ENCODE peak calls at places on chromosomes 4 and X, in five cellular contexts. One of them, this sample, is unnamed.

GRCh38 chr4:70927502-70928139 is 25.5 kb downstream of the MOB1B start:
- DNase-seq in fibroblast of lung: no peak
- DNase-seq in T-helper 2 cell: no peak
- DNase-seq in RPMI7951: no peak
- DNase-seq in HFFc6: no peak
- DNase-seq in this sample: no peak

GRCh38 chr4:77795339-77795738 is 23.8 kb downstream of the CNOT6L start:
- DNase-seq in RPMI7951: no peak
- DNase-seq in fibroblast of lung: no peak
- DNase-seq in HFFc6: no peak
- DNase-seq in T-helper 2 cell: no peak
- DNase-seq in this sample: no peak

GRCh38 chr4:61400446-61400845 is 200.3 kb downstream of the ADGRL3 start:
- DNase-seq in T-helper 2 cell: no peak
- DNase-seq in RPMI7951: peak
- DNase-seq in HFFc6: no peak
- DNase-seq in fibroblast of lung: no peak
- DNase-seq in this sample: no peak

GRCh38 chr4:82555279-82555678 is 6.5 kb downstream of the TMEM150C start:
- DNase-seq in HFFc6: no peak
- DNase-seq in T-helper 2 cell: no peak
- DNase-seq in RPMI7951: peak
- DNase-seq in fibroblast of lung: no peak
- DNase-seq in this sample: no peak

GRCh38 chr4:41644288-41644914 is 104.1 kb downstream of the PHOX2B start:
- DNase-seq in HFFc6: no peak
- DNase-seq in T-helper 2 cell: no peak
- DNase-seq in RPMI7951: peak
- DNase-seq in fibroblast of lung: peak
- DNase-seq in this sample: no peak

GRCh38 chr4:187127456-187127855 is 403.8 kb upstream of the FAT1 start:
- DNase-seq in T-helper 2 cell: no peak
- DNase-seq in HFFc6: no peak
- DNase-seq in RPMI7951: peak
- DNase-seq in fibroblast of lung: no peak
- DNase-seq in this sample: no peak

GRCh38 chrX:150165776-150166610 is 197.1 kb upstream of the MAMLD1 start:
- DNase-seq in fibroblast of lung: no peak
- DNase-seq in T-helper 2 cell: no peak
- DNase-seq in HFFc6: no peak
- DNase-seq in RPMI7951: no peak
- DNase-seq in this sample: no peak

GRCh38 chr4:159685406-159686092 is 582.7 kb downstream of the RAPGEF2 start:
- DNase-seq in T-helper 2 cell: no peak
- DNase-seq in fibroblast of lung: no peak
- DNase-seq in HFFc6: no peak
- DNase-seq in RPMI7951: no peak
- DNase-seq in this sample: no peak

GRCh38 chr4:24565054-24565453 is 19.3 kb downstream of the DHX15 start:
- DNase-seq in RPMI7951: no peak
- DNase-seq in T-helper 2 cell: no peak
- DNase-seq in HFFc6: no peak
- DNase-seq in fibroblast of lung: no peak
- DNase-seq in this sample: no peak

GRCh38 chr4:56551516-56551915 is 45.9 kb downstream of the ARL9 start:
- DNase-seq in RPMI7951: no peak
- DNase-seq in HFFc6: no peak
- DNase-seq in T-helper 2 cell: no peak
- DNase-seq in fibroblast of lung: no peak
- DNase-seq in this sample: no peak

GRCh38 chr4:128565565-128566186 is 243.8 kb upstream of the JADE1 start:
- DNase-seq in fibroblast of lung: peak
- DNase-seq in HFFc6: no peak
- DNase-seq in RPMI7951: no peak
- DNase-seq in T-helper 2 cell: no peak
- DNase-seq in this sample: no peak

GRCh38 chrX:31036895-31037294 is 34.9 kb downstream of the FTHL17 start:
- DNase-seq in T-helper 2 cell: no peak
- DNase-seq in RPMI7951: peak
- DNase-seq in fibroblast of lung: peak
- DNase-seq in HFFc6: peak
- DNase-seq in this sample: peak

GRCh38 chrX:16528620-16529019 is 121.3 kb upstream of the S100G start:
- DNase-seq in fibroblast of lung: no peak
- DNase-seq in HFFc6: no peak
- DNase-seq in RPMI7951: no peak
- DNase-seq in T-helper 2 cell: no peak
- DNase-seq in this sample: no peak

GRCh38 chr4:108385076-108385475 is 216.3 kb upstream of the LEF1 start:
- DNase-seq in RPMI7951: peak
- DNase-seq in T-helper 2 cell: no peak
- DNase-seq in HFFc6: no peak
- DNase-seq in fibroblast of lung: no peak
- DNase-seq in this sample: peak

GRCh38 chr4:102994803-102995202 is 24.7 kb downstream of the SLC9B1 start:
- DNase-seq in RPMI7951: no peak
- DNase-seq in HFFc6: no peak
- DNase-seq in fibroblast of lung: no peak
- DNase-seq in T-helper 2 cell: no peak
- DNase-seq in this sample: no peak

GRCh38 chr4:102641796-102642195 is 119.0 kb downstream of the MANBA start:
- DNase-seq in T-helper 2 cell: no peak
- DNase-seq in HFFc6: no peak
- DNase-seq in RPMI7951: peak
- DNase-seq in fibroblast of lung: no peak
- DNase-seq in this sample: no peak

GRCh38 chrX:12975999-12976558 is 1.2 kb downstream of the TMSB4X start:
- DNase-seq in T-helper 2 cell: no peak
- DNase-seq in HFFc6: no peak
- DNase-seq in fibroblast of lung: peak
- DNase-seq in RPMI7951: peak
- DNase-seq in this sample: peak

GRCh38 chrX:91414710-91415109 is 19.9 kb upstream of the PABPC5 start:
- DNase-seq in T-helper 2 cell: no peak
- DNase-seq in HFFc6: no peak
- DNase-seq in RPMI7951: no peak
- DNase-seq in fibroblast of lung: peak
- DNase-seq in this sample: no peak

GRCh38 chr4:158090323-158090722 is 82.5 kb downstream of the GASK1B start:
- DNase-seq in fibroblast of lung: peak
- DNase-seq in HFFc6: no peak
- DNase-seq in T-helper 2 cell: no peak
- DNase-seq in RPMI7951: no peak
- DNase-seq in this sample: no peak

GRCh38 chr4:101074326-101074725 is 273.0 kb downstream of the PPP3CA start:
- DNase-seq in RPMI7951: no peak
- DNase-seq in HFFc6: no peak
- DNase-seq in T-helper 2 cell: no peak
- DNase-seq in fibroblast of lung: peak
- DNase-seq in this sample: no peak

GRCh38 chr4:25351777-25352421 is 25.2 kb upstream of the ANAPC4 start:
- DNase-seq in RPMI7951: peak
- DNase-seq in fibroblast of lung: no peak
- DNase-seq in T-helper 2 cell: no peak
- DNase-seq in HFFc6: peak
- DNase-seq in this sample: peak

GRCh38 chr4:154189346-154189745 is 302.3 kb downstream of the DCHS2 start:
- DNase-seq in HFFc6: no peak
- DNase-seq in RPMI7951: peak
- DNase-seq in fibroblast of lung: no peak
- DNase-seq in T-helper 2 cell: no peak
- DNase-seq in this sample: peak

GRCh38 chrX:63050225-63050624 is 300.9 kb downstream of the SPIN4 start:
- DNase-seq in HFFc6: no peak
- DNase-seq in RPMI7951: no peak
- DNase-seq in T-helper 2 cell: no peak
- DNase-seq in fibroblast of lung: no peak
- DNase-seq in this sample: no peak

GRCh38 chrX:101219840-101220191 is 230 bp downstream of the DRP2 start:
- DNase-seq in T-helper 2 cell: no peak
- DNase-seq in RPMI7951: peak
- DNase-seq in HFFc6: peak
- DNase-seq in fibroblast of lung: peak
- DNase-seq in this sample: no peak

GRCh38 chr4:99324978-99325377 is 3.8 kb upstream of the ADH1B start:
- DNase-seq in RPMI7951: peak
- DNase-seq in fibroblast of lung: peak
- DNase-seq in HFFc6: peak
- DNase-seq in T-helper 2 cell: no peak
- DNase-seq in this sample: no peak

GRCh38 chrX:118211891-118212816 is 95.5 kb upstream of the KLHL13 start:
- DNase-seq in fibroblast of lung: no peak
- DNase-seq in HFFc6: no peak
- DNase-seq in T-helper 2 cell: no peak
- DNase-seq in RPMI7951: no peak
- DNase-seq in this sample: no peak

GRCh38 chrX:78024349-78025108 is 55.1 kb upstream of the PGAM4 start:
- DNase-seq in HFFc6: peak
- DNase-seq in fibroblast of lung: peak
- DNase-seq in RPMI7951: peak
- DNase-seq in T-helper 2 cell: no peak
- DNase-seq in this sample: no peak

GRCh38 chr4:76758290-76758882 is 139.6 kb downstream of the SOWAHB start:
- DNase-seq in RPMI7951: peak
- DNase-seq in fibroblast of lung: peak
- DNase-seq in T-helper 2 cell: no peak
- DNase-seq in HFFc6: peak
- DNase-seq in this sample: peak

GRCh38 chr4:86181585-86181984 is 178.3 kb downstream of the MAPK10 start:
- DNase-seq in fibroblast of lung: no peak
- DNase-seq in RPMI7951: peak
- DNase-seq in T-helper 2 cell: no peak
- DNase-seq in HFFc6: no peak
- DNase-seq in this sample: peak

GRCh38 chr4:98653006-98653405 is 5.4 kb downstream of the TSPAN5 start:
- DNase-seq in RPMI7951: peak
- DNase-seq in HFFc6: peak
- DNase-seq in fibroblast of lung: peak
- DNase-seq in T-helper 2 cell: no peak
- DNase-seq in this sample: no peak

GRCh38 chr4:105937759-105938158 is 42.5 kb downstream of the NPNT start:
- DNase-seq in fibroblast of lung: no peak
- DNase-seq in RPMI7951: no peak
- DNase-seq in T-helper 2 cell: no peak
- DNase-seq in HFFc6: no peak
- DNase-seq in this sample: no peak

GRCh38 chrX:41779058-41779564 is 55.1 kb downstream of the GPR82 start:
- DNase-seq in RPMI7951: peak
- DNase-seq in HFFc6: peak
- DNase-seq in T-helper 2 cell: no peak
- DNase-seq in fibroblast of lung: peak
- DNase-seq in this sample: peak

GRCh38 chrX:144275403-144275802 is 391.5 kb downstream of the UBE2NL start:
- DNase-seq in RPMI7951: peak
- DNase-seq in T-helper 2 cell: no peak
- DNase-seq in HFFc6: no peak
- DNase-seq in fibroblast of lung: no peak
- DNase-seq in this sample: peak

GRCh38 chrX:53795583-53795982 is 109.1 kb upstream of the HUWE1 start:
- DNase-seq in T-helper 2 cell: no peak
- DNase-seq in HFFc6: no peak
- DNase-seq in fibroblast of lung: peak
- DNase-seq in RPMI7951: peak
- DNase-seq in this sample: no peak